ENCODE peak calls at places on chromosomes 16 and 17, in six cellular contexts. One of them, this sample, is unnamed.

GRCh38 chr17:57806083-57806830 is 43.6 kb downstream of the MRPS23 start:
- DNase-seq in astrocyte: no peak
- DNase-seq in ELR: no peak
- DNase-seq in HEK293T: no peak
- DNase-seq in activated CD8-positive, alpha-beta T cell treated with anti-CD3 and anti-CD28 coated beads, Interleukin-2, amount 10 ng/mL, durations not matched to agents 7 days and 5 days: no peak
- DNase-seq in cardiac muscle cell: no peak
- DNase-seq in this sample: no peak

GRCh38 chr17:1733759-1734158 is 8.9 kb upstream of the SERPINF2 start:
- DNase-seq in astrocyte: no peak
- DNase-seq in ELR: no peak
- DNase-seq in HEK293T: no peak
- DNase-seq in activated CD8-positive, alpha-beta T cell treated with anti-CD3 and anti-CD28 coated beads, Interleukin-2, amount 10 ng/mL, durations not matched to agents 7 days and 5 days: no peak
- DNase-seq in cardiac muscle cell: no peak
- DNase-seq in this sample: no peak

GRCh38 chr17:50262001-50262794 is 12.1 kb upstream of the TMEM92 start:
- DNase-seq in astrocyte: no peak
- DNase-seq in ELR: no peak
- DNase-seq in HEK293T: no peak
- DNase-seq in activated CD8-positive, alpha-beta T cell treated with anti-CD3 and anti-CD28 coated beads, Interleukin-2, amount 10 ng/mL, durations not matched to agents 7 days and 5 days: no peak
- DNase-seq in cardiac muscle cell: no peak
- DNase-seq in this sample: no peak

GRCh38 chr17:82863941-82864720 is 24.3 kb upstream of the ZNF750 start:
- DNase-seq in astrocyte: peak; percentile 89
- DNase-seq in ELR: peak; percentile 92
- DNase-seq in HEK293T: no peak
- DNase-seq in activated CD8-positive, alpha-beta T cell treated with anti-CD3 and anti-CD28 coated beads, Interleukin-2, amount 10 ng/mL, durations not matched to agents 7 days and 5 days: peak; percentile 96
- DNase-seq in cardiac muscle cell: peak; percentile 73
- DNase-seq in this sample: no peak

GRCh38 chr16:4694664-4695451 is 1.5 kb downstream of the NUDT16L1 start:
- DNase-seq in astrocyte: no peak
- DNase-seq in ELR: no peak
- DNase-seq in HEK293T: no peak
- DNase-seq in activated CD8-positive, alpha-beta T cell treated with anti-CD3 and anti-CD28 coated beads, Interleukin-2, amount 10 ng/mL, durations not matched to agents 7 days and 5 days: no peak
- DNase-seq in cardiac muscle cell: peak; percentile 11
- DNase-seq in this sample: no peak

GRCh38 chr16:24525970-24526559 is 13.3 kb upstream of the RBBP6 start:
- DNase-seq in astrocyte: peak; percentile 44
- DNase-seq in ELR: peak; percentile 73
- DNase-seq in HEK293T: no peak
- DNase-seq in activated CD8-positive, alpha-beta T cell treated with anti-CD3 and anti-CD28 coated beads, Interleukin-2, amount 10 ng/mL, durations not matched to agents 7 days and 5 days: no peak
- DNase-seq in cardiac muscle cell: peak; percentile 60
- DNase-seq in this sample: no peak

GRCh38 chr17:74745548-74746177 is 2.8 kb upstream of the NHERF1 start:
- DNase-seq in astrocyte: no peak
- DNase-seq in ELR: no peak
- DNase-seq in HEK293T: no peak
- DNase-seq in activated CD8-positive, alpha-beta T cell treated with anti-CD3 and anti-CD28 coated beads, Interleukin-2, amount 10 ng/mL, durations not matched to agents 7 days and 5 days: no peak
- DNase-seq in cardiac muscle cell: no peak
- DNase-seq in this sample: no peak

GRCh38 chr16:11367483-11367906 is 22.2 kb downstream of the RMI2 start:
- DNase-seq in astrocyte: no peak
- DNase-seq in ELR: no peak
- DNase-seq in HEK293T: no peak
- DNase-seq in activated CD8-positive, alpha-beta T cell treated with anti-CD3 and anti-CD28 coated beads, Interleukin-2, amount 10 ng/mL, durations not matched to agents 7 days and 5 days: no peak
- DNase-seq in cardiac muscle cell: no peak
- DNase-seq in this sample: no peak

GRCh38 chr16:138049-138417 is 440 bp downstream of the NPRL3 start:
- DNase-seq in astrocyte: no peak
- DNase-seq in ELR: peak; percentile 27
- DNase-seq in HEK293T: no peak
- DNase-seq in activated CD8-positive, alpha-beta T cell treated with anti-CD3 and anti-CD28 coated beads, Interleukin-2, amount 10 ng/mL, durations not matched to agents 7 days and 5 days: no peak
- DNase-seq in cardiac muscle cell: peak; percentile 22
- DNase-seq in this sample: no peak

GRCh38 chr17:77354420-77354720 is 213.6 kb downstream of the SEC14L1 start:
- DNase-seq in astrocyte: no peak
- DNase-seq in ELR: no peak
- DNase-seq in HEK293T: peak; percentile 3
- DNase-seq in activated CD8-positive, alpha-beta T cell treated with anti-CD3 and anti-CD28 coated beads, Interleukin-2, amount 10 ng/mL, durations not matched to agents 7 days and 5 days: no peak
- DNase-seq in cardiac muscle cell: no peak
- DNase-seq in this sample: no peak

GRCh38 chr17:75047398-75048098 is 523 bp downstream of the KCTD2 start:
- DNase-seq in astrocyte: no peak
- DNase-seq in ELR: peak; percentile 37
- DNase-seq in HEK293T: no peak
- DNase-seq in activated CD8-positive, alpha-beta T cell treated with anti-CD3 and anti-CD28 coated beads, Interleukin-2, amount 10 ng/mL, durations not matched to agents 7 days and 5 days: peak; percentile 43
- DNase-seq in cardiac muscle cell: peak; percentile 21
- DNase-seq in this sample: peak; percentile 42

GRCh38 chr16:50498756-50499155 is 49.4 kb upstream of the NKD1 start:
- DNase-seq in astrocyte: no peak
- DNase-seq in ELR: no peak
- DNase-seq in HEK293T: no peak
- DNase-seq in activated CD8-positive, alpha-beta T cell treated with anti-CD3 and anti-CD28 coated beads, Interleukin-2, amount 10 ng/mL, durations not matched to agents 7 days and 5 days: no peak
- DNase-seq in cardiac muscle cell: peak; percentile 20
- DNase-seq in this sample: no peak

GRCh38 chr17:8285270-8286181 is 2.9 kb upstream of the RANGRF start:
- DNase-seq in astrocyte: no peak
- DNase-seq in ELR: no peak
- DNase-seq in HEK293T: no peak
- DNase-seq in activated CD8-positive, alpha-beta T cell treated with anti-CD3 and anti-CD28 coated beads, Interleukin-2, amount 10 ng/mL, durations not matched to agents 7 days and 5 days: no peak
- DNase-seq in cardiac muscle cell: no peak
- DNase-seq in this sample: no peak

GRCh38 chr17:48026503-48027321 is 10.9 kb downstream of the COPZ2 start:
- DNase-seq in astrocyte: peak; percentile 75
- DNase-seq in ELR: peak; percentile 92
- DNase-seq in HEK293T: peak; percentile 86
- DNase-seq in activated CD8-positive, alpha-beta T cell treated with anti-CD3 and anti-CD28 coated beads, Interleukin-2, amount 10 ng/mL, durations not matched to agents 7 days and 5 days: peak; percentile 88
- DNase-seq in cardiac muscle cell: peak; percentile 93
- DNase-seq in this sample: peak; percentile 79

GRCh38 chr17:58756246-58757161 is 850 bp downstream of the PPM1E start:
- DNase-seq in astrocyte: peak; percentile 2
- DNase-seq in ELR: peak; percentile 26
- DNase-seq in HEK293T: peak; percentile 51
- DNase-seq in activated CD8-positive, alpha-beta T cell treated with anti-CD3 and anti-CD28 coated beads, Interleukin-2, amount 10 ng/mL, durations not matched to agents 7 days and 5 days: no peak
- DNase-seq in cardiac muscle cell: peak; percentile 14
- DNase-seq in this sample: peak; percentile 25

GRCh38 chr16:56329887-56330286 is 95.5 kb downstream of the AMFR start:
- DNase-seq in astrocyte: no peak
- DNase-seq in ELR: no peak
- DNase-seq in HEK293T: no peak
- DNase-seq in activated CD8-positive, alpha-beta T cell treated with anti-CD3 and anti-CD28 coated beads, Interleukin-2, amount 10 ng/mL, durations not matched to agents 7 days and 5 days: no peak
- DNase-seq in cardiac muscle cell: no peak
- DNase-seq in this sample: no peak

GRCh38 chr16:15466131-15466530 is 31.7 kb downstream of the BMERB1 start:
- DNase-seq in astrocyte: no peak
- DNase-seq in ELR: no peak
- DNase-seq in HEK293T: no peak
- DNase-seq in activated CD8-positive, alpha-beta T cell treated with anti-CD3 and anti-CD28 coated beads, Interleukin-2, amount 10 ng/mL, durations not matched to agents 7 days and 5 days: no peak
- DNase-seq in cardiac muscle cell: no peak
- DNase-seq in this sample: no peak

GRCh38 chr17:45430006-45430737 is 2.5 kb downstream of the ARHGAP27 start:
- DNase-seq in astrocyte: no peak
- DNase-seq in ELR: no peak
- DNase-seq in HEK293T: no peak
- DNase-seq in activated CD8-positive, alpha-beta T cell treated with anti-CD3 and anti-CD28 coated beads, Interleukin-2, amount 10 ng/mL, durations not matched to agents 7 days and 5 days: no peak
- DNase-seq in cardiac muscle cell: no peak
- DNase-seq in this sample: no peak

GRCh38 chr17:73323622-73324455 is 12.0 kb upstream of the CDC42EP4 start:
- DNase-seq in astrocyte: no peak
- DNase-seq in ELR: peak; percentile 62
- DNase-seq in HEK293T: no peak
- DNase-seq in activated CD8-positive, alpha-beta T cell treated with anti-CD3 and anti-CD28 coated beads, Interleukin-2, amount 10 ng/mL, durations not matched to agents 7 days and 5 days: no peak
- DNase-seq in cardiac muscle cell: peak; percentile 72
- DNase-seq in this sample: no peak

GRCh38 chr17:30256756-30257506 is 21.4 kb upstream of the SLC6A4 start:
- DNase-seq in astrocyte: no peak
- DNase-seq in ELR: peak; percentile 43
- DNase-seq in HEK293T: no peak
- DNase-seq in activated CD8-positive, alpha-beta T cell treated with anti-CD3 and anti-CD28 coated beads, Interleukin-2, amount 10 ng/mL, durations not matched to agents 7 days and 5 days: no peak
- DNase-seq in cardiac muscle cell: peak; percentile 52
- DNase-seq in this sample: no peak

GRCh38 chr17:33498069-33498468 is 205.0 kb upstream of the ASIC2 start:
- DNase-seq in astrocyte: no peak
- DNase-seq in ELR: no peak
- DNase-seq in HEK293T: no peak
- DNase-seq in activated CD8-positive, alpha-beta T cell treated with anti-CD3 and anti-CD28 coated beads, Interleukin-2, amount 10 ng/mL, durations not matched to agents 7 days and 5 days: no peak
- DNase-seq in cardiac muscle cell: peak; percentile 14
- DNase-seq in this sample: no peak

GRCh38 chr17:40915199-40915661 is 22.2 kb downstream of the KRT23 start:
- DNase-seq in astrocyte: peak; percentile 99
- DNase-seq in ELR: peak; percentile 99
- DNase-seq in HEK293T: no peak
- DNase-seq in activated CD8-positive, alpha-beta T cell treated with anti-CD3 and anti-CD28 coated beads, Interleukin-2, amount 10 ng/mL, durations not matched to agents 7 days and 5 days: no peak
- DNase-seq in cardiac muscle cell: peak; percentile 68
- DNase-seq in this sample: no peak

GRCh38 chr16:70687172-70687531 is 1.3 kb upstream of the MTSS2 start:
- DNase-seq in astrocyte: no peak
- DNase-seq in ELR: no peak
- DNase-seq in HEK293T: no peak
- DNase-seq in activated CD8-positive, alpha-beta T cell treated with anti-CD3 and anti-CD28 coated beads, Interleukin-2, amount 10 ng/mL, durations not matched to agents 7 days and 5 days: no peak
- DNase-seq in cardiac muscle cell: no peak
- DNase-seq in this sample: no peak

GRCh38 chr16:89143201-89143741 is 28.3 kb upstream of the CDH15 start:
- DNase-seq in astrocyte: no peak
- DNase-seq in ELR: no peak
- DNase-seq in HEK293T: no peak
- DNase-seq in activated CD8-positive, alpha-beta T cell treated with anti-CD3 and anti-CD28 coated beads, Interleukin-2, amount 10 ng/mL, durations not matched to agents 7 days and 5 days: no peak
- DNase-seq in cardiac muscle cell: no peak
- DNase-seq in this sample: no peak

GRCh38 chr16:73610160-73610559 is 562.2 kb upstream of the ZFHX3 start:
- DNase-seq in astrocyte: no peak
- DNase-seq in ELR: no peak
- DNase-seq in HEK293T: no peak
- DNase-seq in activated CD8-positive, alpha-beta T cell treated with anti-CD3 and anti-CD28 coated beads, Interleukin-2, amount 10 ng/mL, durations not matched to agents 7 days and 5 days: no peak
- DNase-seq in cardiac muscle cell: no peak
- DNase-seq in this sample: no peak

GRCh38 chr16:4535627-4536108 is 2.9 kb downstream of the CDIP1 start:
- DNase-seq in astrocyte: no peak
- DNase-seq in ELR: no peak
- DNase-seq in HEK293T: no peak
- DNase-seq in activated CD8-positive, alpha-beta T cell treated with anti-CD3 and anti-CD28 coated beads, Interleukin-2, amount 10 ng/mL, durations not matched to agents 7 days and 5 days: peak; percentile 23
- DNase-seq in cardiac muscle cell: no peak
- DNase-seq in this sample: no peak

GRCh38 chr17:48603959-48604769 is 622 bp downstream of the HOXB6 start:
- DNase-seq in astrocyte: no peak
- DNase-seq in ELR: no peak
- DNase-seq in HEK293T: no peak
- DNase-seq in activated CD8-positive, alpha-beta T cell treated with anti-CD3 and anti-CD28 coated beads, Interleukin-2, amount 10 ng/mL, durations not matched to agents 7 days and 5 days: no peak
- DNase-seq in cardiac muscle cell: no peak
- DNase-seq in this sample: no peak

GRCh38 chr17:53353919-53354351 is 468.8 kb upstream of the KIF2B start:
- DNase-seq in astrocyte: no peak
- DNase-seq in ELR: no peak
- DNase-seq in HEK293T: no peak
- DNase-seq in activated CD8-positive, alpha-beta T cell treated with anti-CD3 and anti-CD28 coated beads, Interleukin-2, amount 10 ng/mL, durations not matched to agents 7 days and 5 days: no peak
- DNase-seq in cardiac muscle cell: peak; percentile 6
- DNase-seq in this sample: peak; percentile 79

GRCh38 chr16:75071621-75072020 is 45.0 kb downstream of the LDHD start:
- DNase-seq in astrocyte: no peak
- DNase-seq in ELR: no peak
- DNase-seq in HEK293T: no peak
- DNase-seq in activated CD8-positive, alpha-beta T cell treated with anti-CD3 and anti-CD28 coated beads, Interleukin-2, amount 10 ng/mL, durations not matched to agents 7 days and 5 days: no peak
- DNase-seq in cardiac muscle cell: no peak
- DNase-seq in this sample: no peak

GRCh38 chr17:8643855-8644506 is 13.5 kb upstream of the MYH10 start:
- DNase-seq in astrocyte: no peak
- DNase-seq in ELR: no peak
- DNase-seq in HEK293T: no peak
- DNase-seq in activated CD8-positive, alpha-beta T cell treated with anti-CD3 and anti-CD28 coated beads, Interleukin-2, amount 10 ng/mL, durations not matched to agents 7 days and 5 days: no peak
- DNase-seq in cardiac muscle cell: no peak
- DNase-seq in this sample: no peak

GRCh38 chr16:22369221-22369811 is 5.1 kb downstream of the CDR2 start:
- DNase-seq in astrocyte: no peak
- DNase-seq in ELR: peak; percentile 55
- DNase-seq in HEK293T: no peak
- DNase-seq in activated CD8-positive, alpha-beta T cell treated with anti-CD3 and anti-CD28 coated beads, Interleukin-2, amount 10 ng/mL, durations not matched to agents 7 days and 5 days: no peak
- DNase-seq in cardiac muscle cell: peak; percentile 78
- DNase-seq in this sample: no peak

GRCh38 chr17:38434178-38434665 is 6.0 kb downstream of the ARHGAP23 start:
- DNase-seq in astrocyte: no peak
- DNase-seq in ELR: no peak
- DNase-seq in HEK293T: no peak
- DNase-seq in activated CD8-positive, alpha-beta T cell treated with anti-CD3 and anti-CD28 coated beads, Interleukin-2, amount 10 ng/mL, durations not matched to agents 7 days and 5 days: no peak
- DNase-seq in cardiac muscle cell: no peak
- DNase-seq in this sample: peak; percentile 67

GRCh38 chr16:26396511-26397235 is 670.1 kb upstream of the C16orf82 start:
- DNase-seq in astrocyte: no peak
- DNase-seq in ELR: no peak
- DNase-seq in HEK293T: no peak
- DNase-seq in activated CD8-positive, alpha-beta T cell treated with anti-CD3 and anti-CD28 coated beads, Interleukin-2, amount 10 ng/mL, durations not matched to agents 7 days and 5 days: no peak
- DNase-seq in cardiac muscle cell: no peak
- DNase-seq in this sample: no peak

GRCh38 chr17:40016692-40017000 is 1.4 kb downstream of the CSF3 start:
- DNase-seq in astrocyte: no peak
- DNase-seq in ELR: no peak
- DNase-seq in HEK293T: no peak
- DNase-seq in activated CD8-positive, alpha-beta T cell treated with anti-CD3 and anti-CD28 coated beads, Interleukin-2, amount 10 ng/mL, durations not matched to agents 7 days and 5 days: no peak
- DNase-seq in cardiac muscle cell: no peak
- DNase-seq in this sample: no peak

GRCh38 chr16:57071840-57072541 is 20.4 kb upstream of the CPNE2 start:
- DNase-seq in astrocyte: peak; percentile 63
- DNase-seq in ELR: peak; percentile 79
- DNase-seq in HEK293T: no peak
- DNase-seq in activated CD8-positive, alpha-beta T cell treated with anti-CD3 and anti-CD28 coated beads, Interleukin-2, amount 10 ng/mL, durations not matched to agents 7 days and 5 days: no peak
- DNase-seq in cardiac muscle cell: peak; percentile 39
- DNase-seq in this sample: no peak

GRCh38 chr17:1232786-1233185 is 37.5 kb upstream of the BHLHA9 start:
- DNase-seq in astrocyte: peak; percentile 59
- DNase-seq in ELR: peak; percentile 52
- DNase-seq in HEK293T: no peak
- DNase-seq in activated CD8-positive, alpha-beta T cell treated with anti-CD3 and anti-CD28 coated beads, Interleukin-2, amount 10 ng/mL, durations not matched to agents 7 days and 5 days: no peak
- DNase-seq in cardiac muscle cell: peak; percentile 50
- DNase-seq in this sample: no peak

GRCh38 chr16:66741131-66741900 is 10.1 kb downstream of the DYNC1LI2 start:
- DNase-seq in astrocyte: peak; percentile 88
- DNase-seq in ELR: peak; percentile 87
- DNase-seq in HEK293T: peak; percentile 35
- DNase-seq in activated CD8-positive, alpha-beta T cell treated with anti-CD3 and anti-CD28 coated beads, Interleukin-2, amount 10 ng/mL, durations not matched to agents 7 days and 5 days: no peak
- DNase-seq in cardiac muscle cell: peak; percentile 94
- DNase-seq in this sample: peak; percentile 99

GRCh38 chr16:56690420-56691122 is 8.3 kb downstream of the MT1X start:
- DNase-seq in astrocyte: no peak
- DNase-seq in ELR: no peak
- DNase-seq in HEK293T: no peak
- DNase-seq in activated CD8-positive, alpha-beta T cell treated with anti-CD3 and anti-CD28 coated beads, Interleukin-2, amount 10 ng/mL, durations not matched to agents 7 days and 5 days: no peak
- DNase-seq in cardiac muscle cell: no peak
- DNase-seq in this sample: no peak

GRCh38 chr16:22195695-22196558 is 10.2 kb upstream of the EEF2K start:
- DNase-seq in astrocyte: peak; percentile 64
- DNase-seq in ELR: peak; percentile 82
- DNase-seq in HEK293T: peak; percentile 73
- DNase-seq in activated CD8-positive, alpha-beta T cell treated with anti-CD3 and anti-CD28 coated beads, Interleukin-2, amount 10 ng/mL, durations not matched to agents 7 days and 5 days: peak; percentile 94
- DNase-seq in cardiac muscle cell: peak; percentile 92
- DNase-seq in this sample: peak; percentile 95

This sample was measured in pons.